ENCODE peak calls at places on chromosomes 12 and 14, in nine cellular contexts. T, X, O, I, K, C, L, F and P are unnamed samples. For H3K4me1, the result is how much of the 10 kb centered on the place peaks cover.

GRCh38 chr14:59140441-59140840 is 48.0 kb upstream of the DAAM1 start:
- DNase-seq in T (no peak), X (no peak), O (no peak), I (no peak), K (no peak), C (no peak), L (no peak), F (no peak), P (no peak)

GRCh38 chr12:59252731-59253130 is 332.4 kb upstream of the LRIG3 start:
- DNase-seq in T (no peak), X (no peak), O (no peak), I (no peak), K (no peak), C (no peak), L (no peak), F (no peak), P (no peak)

GRCh38 chr14:28012629-28013415 is 753.8 kb upstream of the FOXG1 start:
- DNase-seq in T (no peak), X (no peak), O (no peak), I (no peak), K (no peak), C (no peak), L (no peak), F (no peak), P (no peak)

GRCh38 chr12:118606690-118607089 is 230.3 kb downstream of the SUDS3 start:
- DNase-seq in T (no peak), X (no peak), O (no peak), I (no peak), K (no peak), C (no peak), L (no peak), F (no peak), P (no peak)

GRCh38 chr12:38728894-38729293 is 176.5 kb downstream of the CPNE8 start:
- DNase-seq in T (no peak), X (no peak), O (no peak), I (no peak), K (no peak), C (no peak), L (no peak), F (no peak), P (no peak)

GRCh38 chr12:124938066-124938465 is 23.6 kb upstream of the UBC start:
- DNase-seq in T (no peak), X (no peak), O (no peak), I (no peak), K (no peak), C (no peak), L (no peak), F (no peak), P (no peak)

GRCh38 chr14:51576899-51577298 is 74.8 kb upstream of the FRMD6 start:
- DNase-seq in T (no peak), X (no peak), O (no peak), I (no peak), K (no peak), C (peak), L (no peak), F (no peak), P (no peak)

GRCh38 chr14:63578300-63578699 is 35.1 kb upstream of the PPP2R5E start:
- DNase-seq in T (no peak), X (no peak), O (no peak), I (no peak), K (no peak), C (peak), L (no peak), F (no peak), P (no peak)

GRCh38 chr12:3651585-3652424 is 101.1 kb downstream of the CRACR2A start:
- DNase-seq in T (no peak), X (no peak), O (no peak), I (no peak), K (no peak), C (no peak), L (no peak), F (no peak), P (no peak)

GRCh38 chr12:113238309-113238708 is 17.0 kb downstream of the TPCN1 start:
- DNase-seq in T (no peak), X (no peak), O (no peak), I (no peak), K (no peak), C (no peak), L (no peak), F (no peak), P (peak)

GRCh38 chr12:116562090-116562489 is 2.9 kb downstream of the MAP1LC3B2 start:
- DNase-seq in T (no peak), X (no peak), O (no peak), I (no peak), K (no peak), C (no peak), L (no peak), F (no peak), P (no peak)

GRCh38 chr12:90978117-90978770 is 23.3 kb upstream of the CCER1 start:
- DNase-seq in T (no peak), X (no peak), O (no peak), I (peak), K (no peak), C (peak), L (no peak), F (peak), P (no peak)

GRCh38 chr14:94768521-94769412 is 1.1 kb downstream of the GSC start:
- DNase-seq in T (peak), X (no peak), O (no peak), I (peak), K (no peak), C (no peak), L (no peak), F (no peak), P (no peak)

GRCh38 chr14:24232645-24233537 is at the start of gene GMPR2:
- DNase-seq in T (no peak), X (peak), O (no peak), I (no peak), K (no peak), C (no peak), L (no peak), F (no peak), P (no peak)

GRCh38 chr12:50764861-50765324 is 992 bp downstream of the ATF1 start:
- DNase-seq in T (no peak), X (no peak), O (peak), I (peak), K (peak), C (peak), L (no peak), F (no peak), P (no peak)

GRCh38 chr14:80584638-80585505 is 356.7 kb downstream of the CEP128 start:
- DNase-seq in T (no peak), X (no peak), O (no peak), I (peak), K (no peak), C (peak), L (no peak), F (peak), P (no peak)

GRCh38 chr12:78392918-78393317 is 471.7 kb upstream of the SYT1 start:
- DNase-seq in T (no peak), X (no peak), O (no peak), I (peak), K (no peak), C (peak), L (no peak), F (no peak), P (no peak)

GRCh38 chr12:108468149-108468968 is 46.7 kb upstream of the FICD start:
- DNase-seq in T (no peak), X (no peak), O (no peak), I (no peak), K (no peak), C (peak), L (no peak), F (no peak), P (no peak)

GRCh38 chr14:95063391-95063790 is 93.9 kb downstream of the DICER1 start:
- DNase-seq in T (no peak), X (no peak), O (no peak), I (no peak), K (no peak), C (no peak), L (no peak), F (no peak), P (no peak)

GRCh38 chr12:57381693-57382220 is 49.1 kb downstream of the R3HDM2 start:
- DNase-seq in T (no peak), X (no peak), O (no peak), I (no peak), K (no peak), C (peak), L (no peak), F (no peak), P (no peak)

GRCh38 chr14:96959992-96960391 is 162.8 kb downstream of the VRK1 start:
- DNase-seq in T (no peak), X (no peak), O (no peak), I (no peak), K (no peak), C (no peak), L (no peak), F (no peak), P (peak)

GRCh38 chr14:22472935-22473854 is 115.8 kb downstream of the DAD1 start:
- DNase-seq in T (peak), X (no peak), O (peak), I (peak), K (no peak), C (peak), L (no peak), F (peak), P (no peak)

GRCh38 chr12:98725481-98726247 is 80.6 kb downstream of the APAF1 start:
- DNase-seq in T (no peak), X (no peak), O (no peak), I (peak), K (no peak), C (peak), L (no peak), F (peak), P (no peak)

GRCh38 chr12:84964048-84964447 is 51.4 kb upstream of the SLC6A15 start:
- DNase-seq in T (no peak), X (no peak), O (no peak), I (no peak), K (no peak), C (no peak), L (no peak), F (no peak), P (no peak)

GRCh38 chr14:68634346-68634745 is 158.5 kb downstream of the ZFP36L1 start:
- DNase-seq in T (peak), X (no peak), O (no peak), I (no peak), K (no peak), C (no peak), L (no peak), F (no peak), P (peak)

GRCh38 chr14:64688028-64688427 is 16.2 kb upstream of the PLEKHG3 start:
- DNase-seq in T (no peak), X (no peak), O (no peak), I (no peak), K (no peak), C (no peak), L (no peak), F (no peak), P (no peak)

GRCh38 chr12:60421741-60422140 is 825.9 kb downstream of the SLC16A7 start:
- DNase-seq in T (no peak), X (no peak), O (no peak), I (peak), K (no peak), C (peak), L (no peak), F (no peak), P (no peak)

GRCh38 chr14:90549794-90550591 is 153.2 kb downstream of the CALM1 start:
- DNase-seq in T (no peak), X (no peak), O (no peak), I (no peak), K (no peak), C (no peak), L (no peak), F (no peak), P (no peak)
- H3K27ac ChIP-seq in T (no peak), X (no peak), O (no peak), I (no peak), K (no peak), C (no peak), L (no peak), F (no peak), P (no peak)

GRCh38 chr14:55641290-55641689 is 61.3 kb downstream of the KTN1 start:
- DNase-seq in T (no peak), X (no peak), O (no peak), I (no peak), K (no peak), C (no peak), L (no peak), F (no peak), P (no peak)
- H3K4me1 ChIP-seq in T (under half), X (under half), O (under half), I (under half), K (under half), C (under half), L (under half), F (under half), P (under half)

DNA sequence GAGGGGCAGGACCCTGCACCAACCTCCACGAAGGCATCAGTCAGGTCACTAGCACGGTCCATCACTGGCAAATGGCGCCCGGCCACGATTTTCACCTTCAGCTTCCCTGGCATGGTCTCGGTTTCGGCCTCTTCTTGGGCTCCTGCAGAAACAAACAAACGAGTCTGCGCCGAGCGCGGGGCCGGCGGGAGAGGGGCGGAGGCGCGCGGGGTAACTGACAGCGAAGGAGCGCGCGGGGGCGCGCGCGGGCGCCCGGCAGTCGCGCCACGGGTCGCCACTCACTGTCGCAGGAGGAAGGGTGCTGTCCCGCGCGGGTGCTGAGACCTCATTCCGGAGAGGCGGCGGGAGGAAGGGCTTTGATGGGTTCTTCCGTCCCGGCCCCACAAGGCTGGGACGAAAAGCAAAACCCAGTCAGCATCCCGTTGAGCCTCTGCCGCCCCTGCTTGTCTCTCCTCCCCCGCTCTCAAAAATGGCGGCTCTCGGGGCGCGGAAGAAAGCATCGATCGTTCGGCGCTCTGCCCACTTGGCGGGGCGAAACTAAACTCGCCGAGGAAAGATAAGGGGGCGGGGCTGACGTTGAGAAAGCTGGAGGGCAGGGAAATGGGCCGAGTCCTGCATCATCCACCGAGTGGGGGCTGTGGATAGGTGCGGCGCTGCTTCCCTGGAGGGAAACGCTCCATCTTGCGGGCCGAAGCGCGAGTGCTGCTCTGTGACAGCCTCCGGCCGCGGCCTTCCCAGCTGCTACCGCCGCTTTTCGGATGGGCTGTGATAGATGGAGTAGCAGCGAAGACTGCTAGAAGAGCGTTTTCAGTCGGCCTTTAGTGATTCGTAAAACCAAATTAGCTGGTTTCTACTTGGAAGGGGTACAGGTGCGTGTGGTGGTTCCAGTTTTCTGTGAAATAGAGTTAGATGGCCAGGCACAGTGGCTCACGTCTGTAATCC is at the start of gene C2CD5:
- DNase-seq in T (peak), X (peak), O (peak), I (peak), K (peak), C (peak), L (peak), F (peak), P (peak)
- TF ChIP-seq POLR2A in T (peak), X (peak), O (peak), I (peak), K (peak), C (peak), L (peak), F (no peak), P (peak)

GRCh38 chr12:31118347-31118830 is 44.7 kb downstream of the DDX11 start:
- DNase-seq in T (peak), X (no peak), O (no peak), I (peak), K (no peak), C (no peak), L (no peak), F (no peak), P (peak)
- H3K27ac ChIP-seq in T (no peak), X (no peak), O (no peak), I (peak), K (no peak), C (no peak), L (no peak), F (peak), P (no peak)

GRCh38 chr14:93104961-93105360 is 10.8 kb downstream of the ITPK1 start:
- DNase-seq in T (no peak), X (no peak), O (no peak), I (no peak), K (no peak), C (no peak), L (no peak), F (no peak), P (no peak)
- H3K4me1 ChIP-seq in T (under half), X (under half), O (under half), I (under half), K (under half), C (under half), L (under half), F (under half), P (half or more)

GRCh38 chr14:103520657-103521437 is 1.8 kb downstream of the CKB start:
- DNase-seq in T (peak), X (no peak), O (peak), I (peak), K (peak), C (peak), L (peak), F (peak), P (peak)
- TF ChIP-seq POLR2A in T (peak), X (no peak), O (peak), I (peak), K (no peak), C (no peak), L (no peak), F (no peak), P (peak)

GRCh38 chr12:32522322-32523221 is 123.2 kb downstream of the FGD4 start:
- DNase-seq in T (no peak), X (no peak), O (no peak), I (no peak), K (no peak), C (no peak), L (no peak), F (no peak), P (no peak)
- H3K27ac ChIP-seq in T (no peak), X (peak), O (peak), I (no peak), K (peak), C (no peak), L (no peak), F (no peak), P (peak)

GRCh38 chr14:74594021-74594420 is 18.0 kb downstream of the LTBP2 start:
- DNase-seq in T (no peak), X (no peak), O (no peak), I (no peak), K (no peak), C (no peak), L (no peak), F (no peak), P (no peak)

GRCh38 chr14:74592476-74593191 is 19.4 kb downstream of the LTBP2 start:
- DNase-seq in T (no peak), X (no peak), O (no peak), I (no peak), K (no peak), C (no peak), L (no peak), F (no peak), P (no peak)

GRCh38 chr14:74593241-74593985 is 18.6 kb downstream of the LTBP2 start:
- DNase-seq in T (no peak), X (no peak), O (no peak), I (no peak), K (no peak), C (no peak), L (no peak), F (no peak), P (no peak)

GRCh38 chr14:74596747-74597456 is 15.1 kb downstream of the LTBP2 start:
- DNase-seq in T (no peak), X (peak), O (no peak), I (no peak), K (no peak), C (peak), L (no peak), F (no peak), P (no peak)

DNA sequence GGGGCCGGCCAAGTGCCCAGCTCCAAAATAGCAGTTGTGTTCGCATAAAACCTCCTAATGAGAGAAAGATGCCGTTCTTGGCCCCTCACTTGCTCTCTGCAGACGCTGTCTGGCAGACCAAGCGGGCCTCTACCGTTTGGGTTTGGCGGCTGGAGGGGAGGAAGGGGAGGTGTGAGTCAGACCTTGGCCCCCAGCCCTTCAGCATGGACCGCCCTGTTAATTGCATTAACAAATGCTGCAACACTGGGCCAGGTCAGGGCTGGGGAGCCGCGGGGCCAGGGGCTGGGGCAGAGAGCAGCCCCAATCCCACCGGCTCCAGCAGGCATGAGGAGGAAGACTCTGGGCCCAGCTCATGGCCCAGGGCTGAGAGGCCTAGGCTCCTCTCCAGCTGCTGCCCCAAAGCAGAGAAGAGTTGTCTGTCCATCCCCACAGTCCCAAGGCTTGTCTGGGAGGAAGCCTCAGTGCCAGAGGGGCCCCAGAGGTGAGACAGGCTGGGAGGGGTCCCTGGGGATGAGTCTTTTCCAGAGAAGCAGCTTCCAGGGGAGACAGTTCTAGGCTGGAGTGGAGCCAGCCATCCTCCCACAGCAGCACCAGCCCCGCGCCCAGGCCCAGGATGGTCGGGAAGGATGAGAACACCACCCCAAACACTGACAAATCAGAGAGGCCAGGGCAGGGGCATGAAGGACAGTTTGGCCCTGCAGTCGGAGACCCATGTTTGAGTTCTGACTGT is 16.9 kb downstream of the LTBP2 start:
- DNase-seq in T (no peak), X (no peak), O (peak), I (no peak), K (peak), C (peak), L (no peak), F (no peak), P (no peak)
- H3K4me1 ChIP-seq in T (under half), X (under half), O (under half), I (under half), K (half or more), C (half or more), L (under half), F (under half), P (under half)

GRCh38 chr12:21568115-21568514 is 36.5 kb downstream of the GYS2 start:
- DNase-seq in T (no peak), X (no peak), O (no peak), I (peak), K (no peak), C (no peak), L (no peak), F (no peak), P (no peak)

GRCh38 chr12:21576431-21576830 is 28.2 kb downstream of the GYS2 start:
- DNase-seq in T (no peak), X (no peak), O (no peak), I (no peak), K (no peak), C (no peak), L (no peak), F (no peak), P (no peak)

GRCh38 chr12:21577516-21577915 is 27.1 kb downstream of the GYS2 start:
- DNase-seq in T (no peak), X (no peak), O (no peak), I (no peak), K (no peak), C (no peak), L (no peak), F (no peak), P (no peak)

DNA sequence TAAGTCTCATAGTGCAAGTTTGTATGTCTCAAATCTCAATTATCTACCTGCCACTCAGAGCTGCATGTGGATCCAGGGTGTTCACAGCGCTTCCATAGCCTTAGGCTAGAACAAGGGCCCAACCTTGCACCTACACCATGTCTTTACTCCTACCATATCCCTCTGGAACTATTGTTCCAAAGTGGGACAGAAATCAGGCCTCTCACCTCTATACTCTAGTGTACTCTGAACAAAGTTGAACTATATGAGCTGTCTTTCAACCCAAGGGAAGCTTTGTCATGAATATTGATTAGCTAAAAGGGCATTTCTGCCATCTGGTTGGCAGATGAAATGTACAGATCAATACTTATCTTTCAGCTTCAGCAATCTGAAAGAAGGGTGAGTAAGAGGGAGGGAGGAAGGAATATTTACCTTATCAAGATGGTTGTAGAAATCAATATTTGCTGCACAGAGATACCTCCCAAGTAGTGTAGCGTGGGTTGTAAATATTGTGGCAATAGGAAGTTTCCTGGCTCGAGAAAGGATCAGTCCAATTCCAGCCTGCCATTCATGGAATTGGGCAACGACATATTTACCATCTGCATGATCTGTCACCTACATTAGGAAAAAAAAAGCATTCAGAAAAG is 30.8 kb downstream of the GYS2 start:
- DNase-seq in T (no peak), X (no peak), O (no peak), I (no peak), K (no peak), C (no peak), L (no peak), F (no peak), P (no peak)
- TF ChIP-seq POLR2A in T (no peak), X (no peak), O (no peak), I (no peak), K (no peak), C (no peak), L (no peak), F (no peak), P (no peak)